ENCODE peak calls at places on chromosomes 5 and 9, in four cellular contexts. One of them, this sample, is unnamed.

GRCh38 chr5:34043099-34043876 is at the start of gene C1QTNF3:
- DNase-seq in HL-60: no peak
- DNase-seq in NCI-H1048: no peak
- DNase-seq in HS-5: no peak
- DNase-seq in this sample: no peak

GRCh38 chr5:67133781-67134180 is 62.8 kb downstream of the CD180 start:
- DNase-seq in HL-60: no peak
- DNase-seq in NCI-H1048: no peak
- DNase-seq in HS-5: no peak
- DNase-seq in this sample: no peak

GRCh38 chr9:127898433-127899199 is 787 bp downstream of the ST6GALNAC6 start:
- DNase-seq in HL-60: no peak
- DNase-seq in NCI-H1048: no peak
- DNase-seq in HS-5: no peak
- DNase-seq in this sample: peak

GRCh38 chr5:161734741-161735140 is 49.2 kb downstream of the GABRA6 start:
- DNase-seq in HL-60: no peak
- DNase-seq in NCI-H1048: no peak
- DNase-seq in HS-5: no peak
- DNase-seq in this sample: no peak

GRCh38 chr9:6645153-6646027 is at the start of gene GLDC:
- DNase-seq in HL-60: no peak
- DNase-seq in NCI-H1048: peak
- DNase-seq in HS-5: no peak
- DNase-seq in this sample: peak

GRCh38 chr9:22617156-22617555 is 170.5 kb downstream of the DMRTA1 start:
- DNase-seq in HL-60: no peak
- DNase-seq in NCI-H1048: no peak
- DNase-seq in HS-5: no peak
- DNase-seq in this sample: no peak

GRCh38 chr5:81247441-81247972 is 14.4 kb downstream of the CKMT2 start:
- DNase-seq in HL-60: no peak
- DNase-seq in NCI-H1048: no peak
- DNase-seq in HS-5: no peak
- DNase-seq in this sample: peak

GRCh38 chr9:3434594-3434993 is 91.2 kb downstream of the RFX3 start:
- DNase-seq in HL-60: peak
- DNase-seq in NCI-H1048: no peak
- DNase-seq in HS-5: no peak
- DNase-seq in this sample: no peak

GRCh38 chr5:177309351-177310191 is 2.1 kb downstream of the MXD3 start:
- DNase-seq in HL-60: no peak
- DNase-seq in NCI-H1048: peak
- DNase-seq in HS-5: no peak
- DNase-seq in this sample: no peak

GRCh38 chr5:56480305-56481146 is 247.4 kb upstream of the ANKRD55 start:
- DNase-seq in HL-60: no peak
- DNase-seq in NCI-H1048: no peak
- DNase-seq in HS-5: no peak
- DNase-seq in this sample: no peak

GRCh38 chr5:178489281-178489976 is 100.8 kb downstream of the COL23A1 start:
- DNase-seq in HL-60: peak
- DNase-seq in NCI-H1048: no peak
- DNase-seq in HS-5: no peak
- DNase-seq in this sample: no peak

GRCh38 chr9:130039504-130040147 is 3.4 kb downstream of the FNBP1 start:
- DNase-seq in HL-60: no peak
- DNase-seq in NCI-H1048: no peak
- DNase-seq in HS-5: no peak
- DNase-seq in this sample: no peak

GRCh38 chr9:12794024-12794799 is 19.4 kb downstream of the LURAP1L start:
- DNase-seq in HL-60: no peak
- DNase-seq in NCI-H1048: no peak
- DNase-seq in HS-5: no peak
- DNase-seq in this sample: no peak

GRCh38 chr9:76464706-76465105 is 5.7 kb downstream of the GCNT1 start:
- DNase-seq in HL-60: no peak
- DNase-seq in NCI-H1048: no peak
- DNase-seq in HS-5: no peak
- DNase-seq in this sample: no peak

GRCh38 chr5:180607861-180608571 is 16.7 kb upstream of the SCGB3A1 start:
- DNase-seq in HL-60: no peak
- DNase-seq in NCI-H1048: no peak
- DNase-seq in HS-5: no peak
- DNase-seq in this sample: no peak